ENCODE peak calls at places on chromosomes 2 and 18, in ten cellular contexts. U is HTR-8/SVneo; P is KG1; L is posterior vena cava; M is stimulated activated CD8-positive, alpha-beta memory T cell treated with anti-CD3 and anti-CD28 coated beads, Interleukin-2, amount 100 ng/mL, for 48 hours; S is activated CD4-positive, alpha-beta T cell treated with anti-CD3 and anti-CD28 coated beads, Interleukin-2, amount 50 U/mL, for 4 hours; K is NCI-H2107; H is effector memory CD8-positive, alpha-beta T cell; E is PC-3; V is heart left ventricle. A is an unnamed sample.

GRCh38 chr2:98501223-98501622 is 56.6 kb downstream of the INPP4A start:
- DNase-seq in U (no peak), P (no peak), L (no peak), M (no peak), S (no peak), K (no peak), H (no peak), E (no peak), V (no peak), A (no peak)

GRCh38 chr2:79982445-79982844 is 322.1 kb downstream of the LRRTM1 start:
- DNase-seq in U (no peak), P (no peak), L (no peak), M (no peak), S (no peak), K (no peak), H (no peak), E (peak; percentile 22), V (no peak), A (no peak)

GRCh38 chr2:133642831-133643230 is 74.6 kb upstream of the NCKAP5 start:
- DNase-seq in U (no peak), P (no peak), L (no peak), M (no peak), S (no peak), K (no peak), H (no peak), E (no peak), V (no peak), A (no peak)

GRCh38 chr2:135985018-135985825 is at the start of gene DARS1:
- DNase-seq in U (peak; percentile 92), P (peak; percentile 76), L (peak; percentile 98), M (peak; percentile 74), S (peak; percentile 76), K (peak; percentile 90), H (peak; percentile 75), E (peak; percentile 92), V (peak; percentile 95), A (peak; percentile 96)

GRCh38 chr2:2746731-2747130 is 415.7 kb upstream of the MYT1L start:
- DNase-seq in U (no peak), P (no peak), L (peak; percentile 18), M (no peak), S (no peak), K (no peak), H (no peak), E (no peak), V (no peak), A (no peak)

GRCh38 chr18:59743561-59743960 is 46.3 kb upstream of the CCBE1 start:
- DNase-seq in U (no peak), P (no peak), L (no peak), M (no peak), S (no peak), K (no peak), H (no peak), E (no peak), V (no peak), A (no peak)

GRCh38 chr2:216151313-216152030 is 42.3 kb downstream of the XRCC5 start:
- DNase-seq in U (no peak), P (no peak), L (no peak), M (no peak), S (no peak), K (no peak), H (no peak), E (no peak), V (no peak), A (no peak)

GRCh38 chr18:741931-742512 is 29.6 kb upstream of the ENOSF1 start:
- DNase-seq in U (peak; percentile 50), P (peak; percentile 23), L (no peak), M (no peak), S (no peak), K (no peak), H (peak; percentile 10), E (peak; percentile 53), V (no peak), A (no peak)

GRCh38 chr18:22168360-22168921 is 948 bp upstream of the GATA6 start:
- DNase-seq in U (peak; percentile 33), P (no peak), L (no peak), M (no peak), S (no peak), K (no peak), H (peak; percentile 43), E (peak; percentile 41), V (no peak), A (peak; percentile 57)

GRCh38 chr2:117801826-117802225 is 12.7 kb upstream of the DDX18 start:
- DNase-seq in U (no peak), P (no peak), L (no peak), M (no peak), S (no peak), K (no peak), H (no peak), E (peak; percentile 32), V (no peak), A (no peak)

GRCh38 chr2:38376346-38376682 is 759 bp downstream of the ATL2 start:
- DNase-seq in U (peak; percentile 77), P (peak; percentile 48), L (no peak), M (peak; percentile 41), S (no peak), K (peak; percentile 11), H (peak; percentile 41), E (peak; percentile 59), V (no peak), A (no peak)

GRCh38 chr2:233399306-233400225 is 45.3 kb downstream of the DGKD start:
- DNase-seq in U (no peak), P (no peak), L (no peak), M (no peak), S (peak; percentile 35), K (no peak), H (no peak), E (no peak), V (no peak), A (no peak)

GRCh38 chr2:240402566-240403295 is 32.7 kb upstream of the GPC1 start:
- DNase-seq in U (no peak), P (no peak), L (peak; percentile 59), M (no peak), S (no peak), K (no peak), H (no peak), E (no peak), V (peak; percentile 14), A (peak; percentile 4)

GRCh38 chr18:27994571-27994970 is 182.4 kb downstream of the CDH2 start:
- DNase-seq in U (no peak), P (no peak), L (no peak), M (no peak), S (no peak), K (no peak), H (no peak), E (no peak), V (no peak), A (no peak)

GRCh38 chr2:20509301-20509765 is 62.5 kb downstream of the RHOB start:
- DNase-seq in U (no peak), P (no peak), L (no peak), M (no peak), S (no peak), K (no peak), H (no peak), E (no peak), V (no peak), A (no peak)

GRCh38 chr2:6078414-6078813 is 386.2 kb downstream of the SOX11 start:
- DNase-seq in U (no peak), P (no peak), L (no peak), M (no peak), S (no peak), K (no peak), H (no peak), E (no peak), V (no peak), A (no peak)

GRCh38 chr2:12231288-12231687 is 484.9 kb downstream of the LPIN1 start:
- DNase-seq in U (no peak), P (no peak), L (no peak), M (no peak), S (no peak), K (no peak), H (no peak), E (no peak), V (no peak), A (no peak)

GRCh38 chr2:237199082-237199481 is 113.4 kb downstream of the COPS8 start:
- DNase-seq in U (no peak), P (no peak), L (no peak), M (no peak), S (no peak), K (no peak), H (no peak), E (no peak), V (no peak), A (no peak)

GRCh38 chr2:169619946-169620345 is 35.8 kb downstream of the PPIG start:
- DNase-seq in U (no peak), P (no peak), L (no peak), M (no peak), S (no peak), K (no peak), H (no peak), E (no peak), V (no peak), A (no peak)

GRCh38 chr2:41853427-41854191 is 194.2 kb upstream of the PKDCC start:
- DNase-seq in U (peak; percentile 57), P (no peak), L (no peak), M (no peak), S (no peak), K (no peak), H (no peak), E (peak; percentile 82), V (peak; percentile 38), A (peak; percentile 71)